ENCODE peak calls at places on chromosome 9, in four cellular contexts. D is adrenal gland, X is upper lobe of right lung, Y is heart right ventricle. C is an unnamed sample.

GRCh38 chr9:83538172-83538889 is at the start of gene FRMD3:
- DNase-seq in D (peak; percentile 88), X (peak; percentile 90), Y (peak; percentile 91), C (no peak)

GRCh38 chr9:4640027-4640426 is 22.1 kb upstream of the PLPP6 start:
- DNase-seq in X (no peak), Y (no peak), D (no peak), C (peak; percentile 53)

GRCh38 chr9:36632892-36633291 is 60.2 kb downstream of the MELK start:
- DNase-seq in D (no peak), Y (no peak), X (no peak), C (peak; percentile 36)

GRCh38 chr9:77215874-77216273 is 38.5 kb downstream of the VPS13A start:
- DNase-seq in Y (no peak), D (no peak), X (no peak), C (no peak)

GRCh38 chr9:93306579-93307091 is 122.7 kb downstream of the WNK2 start:
- DNase-seq in X (no peak), D (peak; percentile 6), Y (no peak), C (no peak)

GRCh38 chr9:137900584-137901310 is 23.2 kb downstream of the CACNA1B start:
- DNase-seq in X (peak; percentile 23), D (no peak), Y (no peak), C (no peak)

GRCh38 chr9:95134457-95134881 is 183.0 kb downstream of the FANCC start:
- DNase-seq in X (no peak), D (no peak), Y (no peak), C (no peak)

GRCh38 chr9:81080900-81081299 is 608.4 kb downstream of the TLE1 start:
- DNase-seq in D (no peak), Y (no peak), X (no peak), C (no peak)

GRCh38 chr9:23822331-23823169 is 3.5 kb downstream of the ELAVL2 start:
- DNase-seq in X (no peak), D (no peak), Y (no peak), C (no peak)

GRCh38 chr9:14433841-14434511 is 120.0 kb upstream of the NFIB start:
- DNase-seq in D (peak; percentile 32), Y (peak; percentile 27), X (no peak), C (no peak)

GRCh38 chr9:133513214-133514088 is 11.3 kb downstream of the MYMK start:
- DNase-seq in X (no peak), D (no peak), Y (peak; percentile 43), C (no peak)

GRCh38 chr9:101158361-101158760 is 129.8 kb downstream of the PLPPR1 start:
- DNase-seq in X (no peak), D (no peak), Y (no peak), C (no peak)

GRCh38 chr9:133616643-133617405 is 7.6 kb upstream of the FAM163B start:
- DNase-seq in X (no peak), D (no peak), Y (no peak), C (no peak)

GRCh38 chr9:115142502-115143265 is 24.7 kb upstream of the TNC start:
- DNase-seq in X (no peak), D (no peak), Y (no peak), C (no peak)

GRCh38 chr9:136882109-136882946 is 4.0 kb upstream of the TRAF2 start:
- DNase-seq in Y (peak; percentile 42), D (peak; percentile 70), X (no peak), C (peak; percentile 69)

GRCh38 chr9:77843088-77843985 is 188.3 kb downstream of the GNAQ start:
- DNase-seq in D (no peak), Y (no peak), X (no peak), C (no peak)

GRCh38 chr9:130731355-130731754 is 37.8 kb downstream of the EXOSC2 start:
- DNase-seq in D (no peak), Y (no peak), X (no peak), C (no peak)

GRCh38 chr9:95429948-95430620 is 86.7 kb downstream of the PTCH1 start:
- DNase-seq in D (no peak), Y (no peak), X (no peak), C (no peak)

GRCh38 chr9:19133549-19134345 is 6.5 kb upstream of the PLIN2 start:
- DNase-seq in D (no peak), Y (no peak), X (no peak), C (peak; percentile 31)

GRCh38 chr9:19136129-19136528 is 8.8 kb upstream of the PLIN2 start:
- DNase-seq in X (no peak), D (no peak), Y (no peak), C (no peak)

GRCh38 chr9:19127881-19128719 is 808 bp upstream of the PLIN2 start:
- DNase-seq in X (peak; percentile 71), Y (peak; percentile 37), D (peak; percentile 36), C (peak; percentile 28)

GRCh38 chr9:19130436-19130835 is 3.1 kb upstream of the PLIN2 start:
- DNase-seq in Y (no peak), X (no peak), D (no peak), C (no peak)
- H3K9me3 ChIP-seq in Y (no peaks in the 10 kb centered on the region), X (no peaks in the 10 kb centered on the region), D (no peaks in the 10 kb centered on the region), C (no peaks in the 10 kb centered on the region)

GRCh38 chr9:1320667-1321195 is 270.6 kb downstream of the DMRT2 start:
- DNase-seq in X (no peak), D (no peak), Y (no peak), C (no peak)

GRCh38 chr9:1320041-1320440 is 269.9 kb downstream of the DMRT2 start:
- DNase-seq in X (no peak), Y (no peak), D (no peak), C (no peak)

DNA sequence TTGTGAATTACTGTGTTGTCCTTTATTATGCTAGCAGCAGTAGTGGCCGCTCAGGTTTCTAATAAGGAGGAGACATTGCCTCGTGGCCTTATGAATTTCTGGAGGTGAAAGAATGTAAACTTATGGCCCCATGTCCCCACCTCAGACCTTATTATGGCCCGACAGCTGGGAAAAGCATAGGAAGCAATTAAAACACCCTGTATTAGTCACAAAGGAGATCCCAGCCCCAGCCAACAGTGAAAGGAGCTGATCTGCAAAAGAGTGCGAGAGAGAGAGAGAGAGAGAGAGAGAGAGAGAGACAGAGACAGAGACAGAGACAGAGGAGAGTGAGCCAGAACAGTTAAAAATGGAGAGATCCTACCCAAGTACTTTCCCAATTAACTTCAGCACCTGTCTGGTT is 269.3 kb downstream of the DMRT2 start:
- DNase-seq in Y (no peak), D (no peak), X (no peak), C (no peak)
- H3K9me3 ChIP-seq in Y (no peaks in the 10 kb centered on the region), D (no peaks in the 10 kb centered on the region), X (no peaks in the 10 kb centered on the region), C (no peaks in the 10 kb centered on the region)

GRCh38 chr9:123832858-123833257 is 97.1 kb downstream of the DENND1A start:
- DNase-seq in D (no peak), X (no peak), Y (no peak), C (no peak)
- H3K9me3 ChIP-seq in D (peaks cover 19% of the 10 kb centered on the region), X (peaks cover 11% of the 10 kb centered on the region), Y (peaks cover 31% of the 10 kb centered on the region), C (peaks cover 24% of the 10 kb centered on the region)

GRCh38 chr9:134964686-134965085 is 47.0 kb upstream of the FCN1 start:
- DNase-seq in D (no peak), Y (no peak), X (peak; percentile 11), C (no peak)

GRCh38 chr9:134966270-134966669 is 48.6 kb upstream of the FCN1 start:
- DNase-seq in D (no peak), Y (no peak), X (peak; percentile 31), C (no peak)

GRCh38 chr9:134966697-134967546 is 49.2 kb upstream of the FCN1 start:
- DNase-seq in D (no peak), X (peak; percentile 49), Y (no peak), C (no peak)

GRCh38 chr9:134965421-134965820 is 47.7 kb upstream of the FCN1 start:
- DNase-seq in X (peak; percentile 61), D (no peak), Y (no peak), C (no peak)

GRCh38 chr9:134965851-134966250 is 48.1 kb upstream of the FCN1 start:
- DNase-seq in D (no peak), Y (no peak), X (peak; percentile 37), C (no peak)
- H3K9me3 ChIP-seq in D (no peaks in the 10 kb centered on the region), Y (no peaks in the 10 kb centered on the region), X (no peaks in the 10 kb centered on the region), C (no peaks in the 10 kb centered on the region)

GRCh38 chr9:113042884-113043657 is 13.5 kb downstream of the ZFP37 start:
- DNase-seq in X (no peak), Y (no peak), D (no peak), C (no peak)
- H3K9me3 ChIP-seq in X (peaks cover 98% of the 10 kb centered on the region), Y (peaks cover 100% of the 10 kb centered on the region), D (peaks cover 67% of the 10 kb centered on the region), C (peaks cover 86% of the 10 kb centered on the region)

GRCh38 chr9:33117306-33117705 is 40.8 kb upstream of the SMU1 start:
- DNase-seq in D (no peak), X (no peak), Y (no peak), C (no peak)

GRCh38 chr9:33113799-33114547 is 37.5 kb upstream of the SMU1 start:
- DNase-seq in X (no peak), Y (no peak), D (no peak), C (no peak)

GRCh38 chr9:33117816-33118215 is 41.3 kb upstream of the SMU1 start:
- DNase-seq in Y (no peak), X (no peak), D (no peak), C (no peak)

GRCh38 chr9:33114746-33115145 is 38.3 kb upstream of the SMU1 start:
- DNase-seq in Y (no peak), X (no peak), D (no peak), C (no peak)

GRCh38 chr9:33116855-33117254 is 40.4 kb upstream of the SMU1 start:
- DNase-seq in Y (no peak), D (no peak), X (no peak), C (no peak)
- H3K9me3 ChIP-seq in Y (no peaks in the 10 kb centered on the region), D (no peaks in the 10 kb centered on the region), X (no peaks in the 10 kb centered on the region), C (no peaks in the 10 kb centered on the region)

GRCh38 chr9:112748041-112748440 is 2.5 kb upstream of the SNX30 start:
- DNase-seq in D (no peak), X (no peak), Y (no peak), C (no peak)
- H3K9me3 ChIP-seq in D (no peaks in the 10 kb centered on the region), X (no peaks in the 10 kb centered on the region), Y (no peaks in the 10 kb centered on the region), C (no peaks in the 10 kb centered on the region)

DNA sequence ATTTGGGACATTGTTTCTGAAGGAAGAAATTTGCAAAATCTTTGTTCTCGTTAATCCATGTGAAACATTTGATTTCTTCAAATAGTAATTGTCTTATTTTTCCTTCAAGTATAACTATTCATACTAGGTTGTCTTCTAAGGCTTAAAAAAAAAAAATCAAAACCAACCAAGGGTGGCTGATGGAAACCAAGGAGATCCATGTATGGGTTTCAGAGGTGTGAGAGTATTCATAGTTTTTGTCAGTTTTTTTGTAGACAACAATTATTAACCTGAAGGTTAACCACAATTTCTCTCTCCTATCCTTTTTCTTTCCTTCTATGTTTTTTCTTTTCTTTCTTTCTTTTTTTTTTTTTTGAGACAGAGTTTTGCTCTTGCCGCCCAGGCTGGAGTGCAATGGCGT is 35.4 kb downstream of the KDM4C start:
- DNase-seq in X (no peak), Y (no peak), D (no peak), C (no peak)
- H3K9me3 ChIP-seq in X (no peaks in the 10 kb centered on the region), Y (no peaks in the 10 kb centered on the region), D (no peaks in the 10 kb centered on the region), C (no peaks in the 10 kb centered on the region)